ENCODE peak calls at places on chromosomes 3 and 15, in six cellular contexts. P is AG04449, F is GM23338, C is ascending aorta, K is stomach, Q is cardiac fibroblast. A is an unnamed sample.

GRCh38 chr3:70990190-70990589 is 593.3 kb downstream of the FOXP1 start:
- DNase-seq in C (no peak), Q (no peak), P (no peak), F (no peak), K (no peak), A (no peak)

GRCh38 chr3:58299839-58300516 is 6.1 kb upstream of the RPP14 start:
- DNase-seq in Q (peak), K (no peak), C (no peak), P (no peak), F (peak), A (peak)

GRCh38 chr15:69314174-69314573 is 15.5 kb downstream of the PAQR5 start:
- DNase-seq in K (no peak), P (no peak), F (no peak), Q (no peak), C (no peak), A (no peak)

GRCh38 chr3:14883226-14883625 is 64.2 kb upstream of the NR2C2 start:
- DNase-seq in K (no peak), P (no peak), Q (no peak), C (no peak), F (no peak), A (no peak)

GRCh38 chr15:90611157-90611556 is 81.4 kb downstream of the CRTC3 start:
- DNase-seq in Q (no peak), P (no peak), K (no peak), C (no peak), F (no peak), A (no peak)

GRCh38 chr3:102092617-102093466 is 243.5 kb downstream of the NFKBIZ start:
- DNase-seq in P (peak), Q (peak), K (no peak), C (no peak), F (no peak), A (peak)

GRCh38 chr3:70281663-70282062 is 30.8 kb downstream of the MDFIC2 start:
- DNase-seq in P (no peak), K (no peak), Q (no peak), F (no peak), C (no peak), A (peak)

GRCh38 chr3:66499881-66500574 is 794 bp downstream of the LRIG1 start:
- DNase-seq in C (no peak), P (no peak), F (no peak), K (peak), Q (peak), A (no peak)

GRCh38 chr15:87089551-87089950 is 1009.9 kb downstream of the AGBL1 start:
- DNase-seq in K (no peak), F (no peak), C (no peak), Q (no peak), P (no peak), A (no peak)

GRCh38 chr3:58356054-58356453 is 23.4 kb downstream of the PXK start:
- DNase-seq in F (no peak), C (no peak), P (no peak), Q (no peak), K (no peak), A (no peak)

GRCh38 chr3:179591313-179591712 is 13.1 kb downstream of the MRPL47 start:
- DNase-seq in Q (peak), K (no peak), P (no peak), C (no peak), F (no peak), A (no peak)

GRCh38 chr15:90264649-90265048 is 823 bp upstream of the NGRN start:
- DNase-seq in F (no peak), K (peak), C (no peak), Q (no peak), P (no peak), A (no peak)

GRCh38 chr15:63089260-63090043 is 32.2 kb upstream of the LACTB start:
- DNase-seq in F (peak), Q (peak), P (peak), C (no peak), K (no peak), A (peak)

GRCh38 chr3:130963878-130964277 is 62.7 kb downstream of the ASTE1 start:
- DNase-seq in Q (peak), K (no peak), F (peak), C (no peak), P (peak), A (peak)

GRCh38 chr3:64291345-64291744 is 66.1 kb upstream of the PRICKLE2 start:
- DNase-seq in C (no peak), P (no peak), F (no peak), Q (peak), K (no peak), A (peak)

GRCh38 chr3:149977391-149977790 is 6.7 kb upstream of the PFN2 start:
- DNase-seq in P (no peak), K (no peak), Q (peak), C (no peak), F (no peak), A (peak)

GRCh38 chr15:83288381-83288801 is 3.9 kb upstream of the BNC1 start:
- DNase-seq in Q (no peak), F (peak), K (no peak), C (no peak), P (no peak), A (no peak)

GRCh38 chr15:52362497-52362896 is 66.9 kb upstream of the MYO5C start:
- DNase-seq in F (no peak), Q (peak), C (no peak), K (no peak), P (no peak), A (peak)

GRCh38 chr15:36053746-36054145 is 507.8 kb upstream of the DPH6 start:
- DNase-seq in C (no peak), P (no peak), Q (no peak), F (no peak), K (no peak), A (no peak)

DNA sequence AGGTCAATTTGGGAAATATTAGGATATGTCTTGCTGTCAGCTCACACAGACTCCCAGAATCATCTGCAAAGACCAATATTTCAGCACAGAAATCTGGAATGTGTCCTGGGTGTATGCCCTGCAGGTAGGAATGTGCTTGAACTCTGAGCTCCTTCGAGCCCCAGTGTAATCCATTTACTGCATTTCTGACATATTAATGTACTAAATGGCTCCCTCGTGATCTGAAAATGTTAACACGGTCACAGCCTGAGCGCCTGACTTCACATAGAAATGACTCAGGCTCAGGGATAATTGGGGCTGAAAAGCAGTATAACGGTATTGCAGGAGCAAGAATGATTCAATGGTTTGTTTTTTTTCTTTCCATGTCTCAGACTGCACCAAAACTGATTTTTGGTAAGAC is 50.0 kb downstream of the DCLK3 start:
- DNase-seq in K (no peak), C (no peak), P (peak), F (no peak), Q (peak), A (peak)
- TF ChIP-seq CTCF in K (no peak), C (no peak), P (peak), F (no peak), Q (no peak), A (no peak)

GRCh38 chr15:37586976-37587375 is 347.5 kb upstream of the TMCO5A start:
- DNase-seq in F (no peak), Q (peak), P (no peak), K (no peak), C (no peak), A (no peak)

GRCh38 chr15:37581866-37582532 is 352.4 kb upstream of the TMCO5A start:
- DNase-seq in K (no peak), F (no peak), P (no peak), C (no peak), Q (no peak), A (no peak)

GRCh38 chr15:37582852-37583251 is 351.6 kb upstream of the TMCO5A start:
- DNase-seq in K (no peak), C (no peak), P (no peak), Q (no peak), F (no peak), A (no peak)

GRCh38 chr15:37585966-37586656 is 348.3 kb upstream of the TMCO5A start:
- DNase-seq in Q (peak), F (no peak), C (no peak), K (no peak), P (peak), A (peak)
- H3K4me3 ChIP-seq in Q (no peak), F (no peak), C (no peak), K (no peak), P (no peak), A (no peak)

GRCh38 chr3:126654571-126655393 is at the start of gene TXNRD3:
- DNase-seq in C (peak), F (peak), P (no peak), K (peak), Q (peak), A (peak)
- TF ChIP-seq CTCF in C (peak), F (peak), P (no peak), K (no peak), Q (no peak), A (no peak)

GRCh38 chr15:41661078-41661528 is 898 bp downstream of the MGA start:
- DNase-seq in K (no peak), Q (no peak), P (no peak), C (no peak), F (peak), A (no peak)

GRCh38 chr15:41658689-41659088 is 1.5 kb upstream of the MGA start:
- DNase-seq in F (no peak), Q (no peak), K (no peak), P (no peak), C (no peak), A (no peak)

GRCh38 chr15:41660235-41661077 is at the start of gene MGA:
- DNase-seq in C (peak), K (peak), P (peak), Q (peak), F (peak), A (peak)

GRCh38 chr15:41659190-41659589 is 1.0 kb upstream of the MGA start:
- DNase-seq in P (no peak), K (no peak), F (no peak), Q (no peak), C (no peak), A (no peak)

GRCh38 chr15:41659855-41660234 is 360 bp upstream of the MGA start:
- DNase-seq in F (peak), P (no peak), C (no peak), Q (no peak), K (no peak), A (no peak)
- H3K4me3 ChIP-seq in F (peak), P (peak), C (peak), Q (peak), K (peak), A (peak)

GRCh38 chr3:43762486-43762885 is 71.7 kb downstream of the ABHD5 start:
- DNase-seq in Q (no peak), C (no peak), F (no peak), P (no peak), K (no peak), A (no peak)
- TF ChIP-seq CTCF in Q (no peak), C (no peak), F (no peak), P (no peak), K (no peak), A (no peak)

DNA sequence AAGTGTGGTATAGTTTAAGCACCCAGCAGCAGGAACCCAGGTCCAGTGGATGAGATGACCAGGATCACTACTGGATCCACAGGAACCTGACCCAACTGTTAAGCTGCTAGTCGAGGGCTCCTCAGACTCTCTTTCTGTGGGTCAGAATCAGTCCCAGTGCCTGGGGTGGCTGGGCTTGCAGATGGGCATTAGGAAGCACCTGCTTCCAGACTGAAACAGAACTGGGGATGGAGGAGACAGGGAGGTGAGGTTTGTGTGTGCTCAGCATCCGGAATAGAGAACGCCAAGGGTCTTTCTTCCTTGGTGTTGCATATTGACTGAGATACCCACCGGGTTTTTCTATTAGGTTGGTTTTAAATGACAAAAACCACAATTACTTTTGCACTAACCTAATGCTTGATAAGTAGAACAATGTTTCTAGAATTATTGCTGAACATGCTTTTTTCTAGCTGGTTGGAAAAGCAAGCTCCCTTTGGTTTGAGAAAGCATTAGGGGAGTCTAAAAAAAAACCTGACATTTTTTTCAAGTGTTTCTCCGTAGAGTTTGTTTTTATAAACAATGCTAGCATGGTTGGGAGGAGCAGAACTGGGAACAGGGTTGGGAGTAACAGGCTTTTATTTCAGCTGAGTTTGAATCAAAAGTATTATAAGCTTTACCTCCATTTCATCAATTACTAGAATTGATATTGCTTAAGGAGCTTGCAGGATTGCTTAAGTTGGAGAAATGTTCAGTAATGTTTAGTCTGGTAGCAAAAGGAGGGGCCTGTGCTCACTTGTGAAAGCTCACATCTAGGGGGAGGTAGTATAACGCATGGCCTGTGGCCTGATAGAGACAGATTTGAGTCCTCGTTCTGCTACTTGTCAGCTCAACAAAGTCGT is 913 bp downstream of the ST3GAL6 start:
- DNase-seq in K (no peak), C (no peak), P (no peak), Q (no peak), F (no peak), A (no peak)
- H3K4me3 ChIP-seq in K (no peak), C (peak), P (no peak), Q (no peak), F (no peak), A (no peak)

GRCh38 chr3:124401841-124402240 is 328.4 kb upstream of the UMPS start:
- DNase-seq in Q (peak), K (no peak), F (no peak), P (peak), C (no peak), A (no peak)
- TF ChIP-seq CTCF in Q (no peak), K (no peak), F (no peak), P (no peak), C (no peak), A (no peak)

GRCh38 chr3:161423911-161424522 is 52.7 kb upstream of the SPTSSB start:
- DNase-seq in C (no peak), F (peak), Q (peak), K (no peak), P (no peak), A (peak)

GRCh38 chr3:161422171-161422693 is 50.9 kb upstream of the SPTSSB start:
- DNase-seq in C (no peak), F (no peak), P (no peak), Q (no peak), K (no peak), A (no peak)

GRCh38 chr3:161415506-161416231 is 44.4 kb upstream of the SPTSSB start:
- DNase-seq in P (peak), K (peak), F (peak), C (no peak), Q (peak), A (peak)

GRCh38 chr3:161419555-161420333 is 48.4 kb upstream of the SPTSSB start:
- DNase-seq in P (no peak), F (no peak), C (no peak), K (no peak), Q (no peak), A (no peak)

DNA sequence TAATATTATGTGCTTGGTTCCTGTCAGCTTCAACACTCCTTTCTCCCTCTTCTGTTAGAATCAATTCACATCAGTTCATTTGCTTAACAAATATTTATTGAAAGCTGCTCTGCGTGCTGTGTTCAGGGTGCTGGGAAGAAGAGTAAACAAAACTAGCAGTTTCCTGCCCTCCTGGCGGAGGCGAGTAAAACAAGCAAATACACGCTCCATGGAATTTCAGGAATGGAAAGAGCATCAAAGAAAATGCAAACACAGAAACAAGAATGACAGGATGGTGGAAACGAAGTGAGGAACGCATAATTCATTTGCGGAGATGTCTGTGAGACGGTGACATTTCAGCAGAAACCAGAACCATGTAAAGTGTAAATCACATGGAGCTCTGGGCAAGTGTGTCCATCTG is 49.4 kb upstream of the SPTSSB start:
- DNase-seq in C (no peak), K (peak), F (peak), P (no peak), Q (no peak), A (peak)
- H3K4me3 ChIP-seq in C (no peak), K (no peak), F (peak), P (no peak), Q (no peak), A (no peak)

DNA sequence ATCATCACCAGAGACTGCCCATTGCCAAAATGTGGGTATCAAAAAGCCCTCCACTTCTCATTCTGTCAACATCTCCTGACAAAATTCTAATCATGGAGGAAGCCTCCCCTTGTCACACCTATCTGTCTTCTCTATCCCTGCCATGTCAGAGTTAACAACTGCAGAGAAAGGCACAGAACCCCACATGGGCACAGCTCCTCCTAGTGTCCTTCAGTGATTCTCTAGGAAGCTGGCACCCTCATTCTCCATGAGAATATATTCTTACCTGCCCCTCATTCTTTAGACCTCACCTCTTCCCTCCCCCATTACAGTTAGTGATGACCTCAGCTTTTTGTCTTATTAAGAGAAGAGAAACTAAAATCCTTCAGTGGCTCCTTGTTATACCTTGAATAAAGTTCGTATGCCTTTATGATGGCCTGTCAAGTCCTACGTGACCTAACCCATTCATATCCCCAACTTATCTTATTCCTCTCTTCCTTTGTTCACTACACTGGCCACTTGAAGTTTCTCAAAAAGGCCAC is 44.6 kb downstream of the NME9 start:
- DNase-seq in Q (no peak), C (no peak), P (no peak), F (peak), K (no peak), A (no peak)
- TF ChIP-seq CTCF in Q (no peak), C (no peak), P (peak), F (peak), K (no peak), A (peak)

GRCh38 chr3:171654809-171655208 is 155.5 kb downstream of the PLD1 start:
- DNase-seq in Q (peak), F (no peak), P (no peak), C (no peak), K (no peak), A (peak)
- H3K4me3 ChIP-seq in Q (no peak), F (no peak), P (no peak), C (no peak), K (no peak), A (no peak)